ENCODE peak calls at places on chromosomes 2 and 18, in seven cellular contexts. K is IMR-90, W is transverse colon, I is lung, Y is AG04450, L is esophagus squamous epithelium, E is HL-60. T is an unnamed sample.

GRCh38 chr2:100865819-100866462 is 46.0 kb downstream of the NPAS2 start:
- DNase-seq in L (no peak), Y (no peak), K (peak), W (no peak), I (no peak), E (no peak), T (no peak)

GRCh38 chr2:124708661-124709060 is 683.6 kb downstream of the CNTNAP5 start:
- DNase-seq in K (no peak), W (no peak), I (no peak), L (no peak), E (no peak), Y (no peak), T (no peak)

GRCh38 chr2:159053186-159054031 is 85.0 kb downstream of the TANC1 start:
- DNase-seq in K (peak), E (no peak), L (no peak), W (no peak), I (no peak), Y (peak), T (no peak)

GRCh38 chr2:174615951-174616436 is 18.4 kb upstream of the WIPF1 start:
- DNase-seq in E (no peak), K (peak), W (no peak), I (no peak), Y (no peak), L (no peak), T (no peak)

GRCh38 chr18:21703241-21703820 is 1.2 kb downstream of the ABHD3 start:
- DNase-seq in Y (no peak), E (no peak), L (no peak), I (no peak), K (peak), W (peak), T (no peak)

GRCh38 chr18:10476430-10476829 is 22.0 kb downstream of the APCDD1 start:
- DNase-seq in L (no peak), K (peak), I (no peak), E (no peak), W (no peak), Y (no peak), T (no peak)

GRCh38 chr2:232891621-232892071 is 21.6 kb downstream of the SNORC start:
- DNase-seq in I (no peak), W (no peak), Y (no peak), E (no peak), K (peak), L (no peak), T (peak)

GRCh38 chr2:218717262-218717661 is 6.6 kb downstream of the TTLL4 start:
- DNase-seq in K (peak), E (no peak), I (no peak), L (no peak), W (no peak), Y (no peak), T (no peak)

GRCh38 chr2:62705859-62706720 is 577 bp downstream of the EHBP1 start:
- DNase-seq in I (peak), E (peak), W (peak), K (peak), L (no peak), Y (no peak), T (peak)

GRCh38 chr2:162333968-162334367 is 10.0 kb upstream of the GCA start:
- DNase-seq in E (no peak), L (no peak), W (peak), K (peak), Y (no peak), I (no peak), T (no peak)
- TF ChIP-seq CTCF in E (peak), L (peak), W (peak), K (peak), Y (peak), I (peak), T (no peak)

DNA sequence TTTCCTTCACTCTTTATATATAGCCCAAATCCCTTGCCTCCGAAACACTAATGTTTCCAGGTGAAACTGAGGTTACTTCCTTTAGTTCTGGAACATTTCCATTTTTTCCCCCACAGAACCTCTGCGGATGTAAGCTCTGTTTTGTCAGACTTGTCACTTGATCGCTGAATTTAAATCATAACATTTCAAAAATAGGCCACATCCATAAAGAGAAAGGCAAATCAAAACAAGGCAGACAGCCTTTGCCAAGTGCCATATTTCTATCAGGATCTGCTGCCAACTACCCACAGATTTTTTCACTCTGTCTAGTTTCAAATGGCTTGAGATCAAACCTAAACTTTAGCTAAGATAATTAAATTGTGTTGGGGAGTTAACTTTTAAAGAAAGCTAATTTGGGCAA is 115.0 kb downstream of the ANKRD44 start:
- DNase-seq in I (no peak), E (no peak), Y (no peak), K (no peak), W (no peak), L (no peak), T (no peak)
- H3K27ac ChIP-seq in I (no peak), E (no peak), Y (no peak), K (no peak), W (peak), L (no peak), T (peak)

GRCh38 chr2:134230885-134231284 is 23.0 kb upstream of the MGAT5 start:
- DNase-seq in L (no peak), Y (no peak), W (no peak), I (no peak), K (no peak), E (no peak), T (no peak)

GRCh38 chr2:134226561-134226960 is 27.3 kb upstream of the MGAT5 start:
- DNase-seq in K (no peak), L (no peak), E (no peak), Y (no peak), I (no peak), W (no peak), T (no peak)

GRCh38 chr2:134227666-134228065 is 26.2 kb upstream of the MGAT5 start:
- DNase-seq in W (no peak), K (no peak), L (no peak), I (no peak), E (no peak), Y (no peak), T (no peak)

GRCh38 chr2:134229540-134229939 is 24.3 kb upstream of the MGAT5 start:
- DNase-seq in K (no peak), L (no peak), I (no peak), E (no peak), Y (no peak), W (no peak), T (no peak)

DNA sequence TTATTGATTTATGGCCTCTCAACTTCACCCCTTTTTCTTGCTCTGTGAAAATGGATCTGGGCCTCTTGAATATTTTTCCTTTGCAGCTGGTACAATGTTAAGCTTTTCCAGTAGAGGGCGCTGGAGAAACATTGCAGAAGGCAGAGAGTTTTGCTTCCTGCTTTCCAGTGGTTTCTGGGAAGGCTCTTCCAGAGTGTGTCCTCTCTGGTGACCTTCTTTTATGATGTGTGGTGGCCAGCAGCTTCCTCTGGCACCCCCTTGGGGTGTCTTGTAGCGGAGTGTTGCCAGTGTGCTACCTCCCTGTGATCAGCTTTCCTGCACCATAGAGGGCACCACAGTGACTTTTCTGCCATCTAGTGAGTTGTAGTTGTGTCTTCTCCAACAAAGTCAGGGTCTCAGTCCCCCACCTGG is 25.4 kb upstream of the MGAT5 start:
- DNase-seq in E (peak), W (no peak), L (no peak), I (no peak), Y (no peak), K (no peak), T (no peak)
- TF ChIP-seq CTCF in E (peak), W (no peak), L (peak), I (no peak), Y (peak), K (peak), T (no peak)

GRCh38 chr18:25275414-25276001 is 76.5 kb downstream of the ZNF521 start:
- DNase-seq in Y (no peak), I (no peak), E (no peak), L (no peak), K (no peak), W (no peak), T (no peak)
- H3K27ac ChIP-seq in Y (no peak), I (peak), E (no peak), L (no peak), K (no peak), W (no peak), T (no peak)

GRCh38 chr2:129930451-129930850 is 49.0 kb upstream of the RAB6C start:
- DNase-seq in L (no peak), K (no peak), E (no peak), Y (no peak), I (no peak), W (no peak), T (no peak)

GRCh38 chr2:129935118-129935517 is 44.3 kb upstream of the RAB6C start:
- DNase-seq in I (no peak), Y (no peak), W (no peak), E (no peak), L (no peak), K (no peak), T (no peak)

GRCh38 chr2:129934044-129934822 is 45.2 kb upstream of the RAB6C start:
- DNase-seq in I (no peak), E (no peak), K (no peak), Y (no peak), L (no peak), W (no peak), T (no peak)

DNA sequence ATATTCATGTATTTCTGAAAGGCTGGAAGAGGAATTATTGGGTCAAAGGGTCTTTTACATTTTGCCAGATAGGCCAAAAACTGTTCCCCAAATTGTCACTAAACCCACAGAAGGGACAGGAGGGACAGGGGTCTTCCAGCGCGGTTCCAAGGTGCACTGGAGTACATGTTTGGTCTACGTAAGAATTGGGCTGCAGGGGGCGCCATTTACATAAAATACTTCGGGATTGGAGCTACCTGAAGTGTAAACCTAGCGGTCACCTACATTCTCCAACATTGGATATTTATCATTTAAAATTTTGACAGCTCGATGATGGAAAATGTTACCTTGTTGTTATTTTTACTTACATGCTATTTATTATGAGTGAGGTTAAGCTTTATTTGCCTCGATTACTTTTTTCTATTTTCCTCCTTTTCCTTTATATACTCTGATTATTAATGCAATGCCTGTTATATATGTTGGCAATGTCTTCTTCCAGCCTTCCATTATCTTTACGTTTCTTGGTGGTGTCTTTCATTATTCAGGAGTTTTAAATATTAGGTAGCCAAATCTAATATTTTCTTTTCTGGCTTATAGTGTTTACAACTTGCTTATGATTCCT is 43.0 kb upstream of the RAB6C start:
- DNase-seq in I (no peak), L (no peak), Y (no peak), K (no peak), W (peak), E (peak), T (no peak)
- TF ChIP-seq CTCF in I (no peak), L (no peak), Y (peak), K (no peak), W (peak), E (no peak), T (no peak)

GRCh38 chr18:46466236-46467160 is 190.5 kb downstream of the LOXHD1 start:
- DNase-seq in W (no peak), Y (no peak), K (no peak), L (no peak), E (no peak), I (no peak), T (peak)
- H3K27ac ChIP-seq in W (no peak), Y (no peak), K (no peak), L (no peak), E (no peak), I (no peak), T (no peak)